ENCODE peak calls at places on chromosomes 2 and 18, in seven cellular contexts. J, Q, T, I, A, B and V are unnamed samples.
A peak's percentile ranks its signal among the peaks of the same experiment; 100 is the strongest.

GRCh38 chr2:191653669-191654402 is 24.1 kb upstream of the NABP1 start:
- DNase-seq in J (no peak), Q (no peak), T (no peak), I (no peak), A (peak; percentile 55), B (no peak), V (no peak)

GRCh38 chr2:215712219-215712849 is 276.5 kb upstream of the FN1 start:
- DNase-seq in J (no peak), Q (no peak), T (no peak), I (peak; percentile 46), A (no peak), B (no peak), V (no peak)

GRCh38 chr18:415627-416612 is 84.6 kb downstream of the COLEC12 start:
- DNase-seq in J (no peak), Q (no peak), T (no peak), I (peak; percentile 14), A (no peak), B (no peak), V (no peak)

GRCh38 chr18:28995319-28995718 is 818.4 kb upstream of the CDH2 start:
- DNase-seq in J (no peak), Q (no peak), T (no peak), I (no peak), A (no peak), B (no peak), V (no peak)

GRCh38 chr2:188196343-188197008 is 95.2 kb upstream of the GULP1 start:
- DNase-seq in J (no peak), Q (no peak), T (no peak), I (no peak), A (no peak), B (no peak), V (no peak)

GRCh38 chr2:46939596-46940359 is 24.2 kb upstream of the MCFD2 start:
- DNase-seq in J (no peak), Q (peak; percentile 48), T (no peak), I (peak; percentile 23), A (no peak), B (no peak), V (no peak)

GRCh38 chr2:157386747-157387146 is 57.1 kb downstream of the CYTIP start:
- DNase-seq in J (no peak), Q (no peak), T (no peak), I (no peak), A (no peak), B (no peak), V (no peak)

GRCh38 chr2:39736593-39736992 is 42.5 kb downstream of the THUMPD2 start:
- DNase-seq in J (no peak), Q (no peak), T (no peak), I (no peak), A (no peak), B (no peak), V (no peak)

GRCh38 chr2:32003791-32004190 is 7.0 kb downstream of the MEMO1 start:
- DNase-seq in J (no peak), Q (no peak), T (no peak), I (no peak), A (no peak), B (no peak), V (no peak)

GRCh38 chr2:128599700-128600099 is 281.0 kb upstream of the HS6ST1 start:
- DNase-seq in J (no peak), Q (peak; percentile 23), T (no peak), I (no peak), A (no peak), B (no peak), V (no peak)

GRCh38 chr18:23487738-23488625 is 15.3 kb upstream of the RMC1 start:
- DNase-seq in J (no peak), Q (peak; percentile 32), T (no peak), I (no peak), A (no peak), B (peak; percentile 62), V (no peak)

GRCh38 chr2:138942466-138942865 is 162.3 kb upstream of the NXPH2 start:
- DNase-seq in J (no peak), Q (no peak), T (no peak), I (no peak), A (no peak), B (no peak), V (no peak)